ENCODE peak calls at places on chromosome 15, in five cellular contexts. K is AG09309; X is activated CD8-positive, alpha-beta memory T cell treated with anti-CD3 and anti-CD28 coated beads, Interleukin-2, amount 10 ng/mL, durations not matched to agents 7 days and 5 days; B is NCI-H1092; R is GDM1. I is an unnamed sample.

GRCh38 chr15:57213783-57214366 is 162.4 kb upstream of the CGNL1 start:
- DNase-seq in K (no peak), X (no peak), B (peak), R (peak), I (peak)

GRCh38 chr15:39239562-39239961 is 341.3 kb upstream of the THBS1 start:
- DNase-seq in K (peak), X (no peak), B (no peak), R (no peak), I (no peak)

GRCh38 chr15:89118481-89118989 is 30.3 kb downstream of the ABHD2 start:
- DNase-seq in K (no peak), X (no peak), B (no peak), R (peak), I (no peak)

GRCh38 chr15:99485153-99485947 is 80.4 kb upstream of the MEF2A start:
- DNase-seq in K (no peak), X (no peak), B (no peak), R (peak), I (no peak)

GRCh38 chr15:73838795-73839565 is 34.4 kb upstream of the TBC1D21 start:
- DNase-seq in K (no peak), X (no peak), B (no peak), R (no peak), I (no peak)

GRCh38 chr15:74174216-74174965 is 881 bp downstream of the ISLR start:
- DNase-seq in K (no peak), X (no peak), B (no peak), R (no peak), I (no peak)

GRCh38 chr15:99762288-99762687 is 29.1 kb upstream of the LYSMD4 start:
- DNase-seq in K (no peak), X (no peak), B (no peak), R (no peak), I (no peak)

GRCh38 chr15:56468271-56468912 is 3.5 kb upstream of the MNS1 start:
- DNase-seq in K (no peak), X (no peak), B (no peak), R (peak), I (peak)

GRCh38 chr15:61834076-61834697 is 226.1 kb downstream of the VPS13C start:
- DNase-seq in K (peak), X (peak), B (peak), R (peak), I (peak)

GRCh38 chr15:39304201-39304841 is 276.6 kb upstream of the THBS1 start:
- DNase-seq in K (peak), X (no peak), B (no peak), R (no peak), I (peak)

GRCh38 chr15:40567111-40567510 is 2.0 kb upstream of the RPUSD2 start:
- DNase-seq in K (no peak), X (no peak), B (no peak), R (peak), I (no peak)

GRCh38 chr15:37967788-37968187 is 33.3 kb downstream of the TMCO5A start:
- DNase-seq in K (no peak), X (no peak), B (no peak), R (no peak), I (no peak)

GRCh38 chr15:66775127-66776105 is 73.4 kb downstream of the SMAD6 start:
- DNase-seq in K (no peak), X (no peak), B (no peak), R (no peak), I (no peak)

GRCh38 chr15:35307026-35307425 is 221.9 kb upstream of the NANOGP8 start:
- DNase-seq in K (no peak), X (no peak), B (no peak), R (no peak), I (no peak)

GRCh38 chr15:88909956-88910831 is 3.0 kb downstream of the MFGE8 start:
- DNase-seq in K (no peak), X (no peak), B (no peak), R (no peak), I (peak)

GRCh38 chr15:72034859-72035650 is 82.9 kb downstream of the MYO9A start:
- DNase-seq in K (no peak), X (no peak), B (no peak), R (no peak), I (no peak)

GRCh38 chr15:49235446-49236207 is 65.6 kb downstream of the GALK2 start:
- DNase-seq in K (peak), X (peak), B (no peak), R (peak), I (peak)

GRCh38 chr15:29056839-29057450 is 171.2 kb downstream of the APBA2 start:
- DNase-seq in K (no peak), X (no peak), B (no peak), R (no peak), I (no peak)

GRCh38 chr15:79406191-79406590 is 25.9 kb upstream of the MINAR1 start:
- DNase-seq in K (no peak), X (no peak), B (no peak), R (no peak), I (no peak)

GRCh38 chr15:45123397-45123796 is 6.3 kb downstream of the DUOXA1 start:
- DNase-seq in K (no peak), X (no peak), B (no peak), R (no peak), I (no peak)

GRCh38 chr15:94701281-94701985 is 470.1 kb downstream of the MCTP2 start:
- DNase-seq in K (no peak), X (no peak), B (no peak), R (no peak), I (no peak)

GRCh38 chr15:44441095-44441501 is 13.7 kb downstream of the CTDSPL2 start:
- DNase-seq in K (no peak), X (no peak), B (no peak), R (no peak), I (no peak)

GRCh38 chr15:40930430-40931299 is 1.5 kb downstream of the DLL4 start:
- DNase-seq in K (no peak), X (peak), B (peak), R (no peak), I (no peak)

GRCh38 chr15:92619380-92620101 is 36.0 kb downstream of the FAM174B start:
- DNase-seq in K (peak), X (no peak), B (no peak), R (no peak), I (no peak)

GRCh38 chr15:78873796-78874761 is 1.4 kb downstream of the MORF4L1 start:
- DNase-seq in K (no peak), X (peak), B (no peak), R (no peak), I (peak)

GRCh38 chr15:71485094-71485693 is 325.2 kb upstream of the NR2E3 start:
- DNase-seq in K (no peak), X (no peak), B (no peak), R (no peak), I (no peak)

GRCh38 chr15:64004059-64004458 is 42.2 kb downstream of the DAPK2 start:
- DNase-seq in K (no peak), X (no peak), B (no peak), R (no peak), I (no peak)